ENCODE peak calls at places on chromosomes 7 and 10, in five cellular contexts. G, K, X, Q and B are unnamed samples.

GRCh38 chr10:58513189-58514101 is 773 bp downstream of the BICC1 start:
- DNase-seq in G (no peak), K (peak; percentile 22), X (no peak), Q (peak; percentile 65), B (peak; percentile 72)

GRCh38 chr7:99514050-99514449 is 9.6 kb downstream of the ZKSCAN5 start:
- DNase-seq in G (no peak), K (no peak), X (no peak), Q (no peak), B (no peak)

GRCh38 chr7:15352807-15353206 is 209.0 kb downstream of the AGMO start:
- DNase-seq in G (no peak), K (no peak), X (no peak), Q (no peak), B (no peak)

GRCh38 chr7:68107968-68108367 is 1111.3 kb downstream of the TYW1 start:
- DNase-seq in G (no peak), K (no peak), X (no peak), Q (no peak), B (no peak)

GRCh38 chr10:98242823-98243222 is 25.2 kb downstream of the LOXL4 start:
- DNase-seq in G (no peak), K (no peak), X (no peak), Q (peak; percentile 40), B (no peak)

GRCh38 chr7:12647364-12648219 is 39.8 kb upstream of the ARL4A start:
- DNase-seq in G (no peak), K (no peak), X (no peak), Q (no peak), B (no peak)

GRCh38 chr7:69429817-69430501 is 168.3 kb upstream of the AUTS2 start:
- DNase-seq in G (no peak), K (no peak), X (no peak), Q (no peak), B (no peak)

GRCh38 chr10:46006219-46006618 is 24.2 kb downstream of the NCOA4 start:
- DNase-seq in G (no peak), K (no peak), X (no peak), Q (no peak), B (no peak)

GRCh38 chr7:127983804-127984332 is 47.4 kb downstream of the LRRC4 start:
- DNase-seq in G (no peak), K (no peak), X (no peak), Q (no peak), B (no peak)

GRCh38 chr7:34165466-34165865 is 260.1 kb downstream of the BMPER start:
- DNase-seq in G (no peak), K (no peak), X (no peak), Q (no peak), B (no peak)

GRCh38 chr7:47358944-47359588 is 222.8 kb downstream of the TNS3 start:
- DNase-seq in G (no peak), K (no peak), X (no peak), Q (no peak), B (no peak)

GRCh38 chr10:69438531-69439349 is 12.5 kb upstream of the TSPAN15 start:
- DNase-seq in G (no peak), K (peak; percentile 27), X (no peak), Q (no peak), B (no peak)

GRCh38 chr7:155660758-155661093 is 16.3 kb downstream of the RBM33 start:
- DNase-seq in G (no peak), K (no peak), X (no peak), Q (no peak), B (no peak)

GRCh38 chr7:155660059-155660757 is 15.7 kb downstream of the RBM33 start:
- DNase-seq in G (no peak), K (no peak), X (peak; percentile 67), Q (no peak), B (no peak)

GRCh38 chr7:155665079-155665956 is 20.9 kb downstream of the RBM33 start:
- DNase-seq in G (no peak), K (no peak), X (no peak), Q (no peak), B (no peak)

GRCh38 chr7:155663942-155664341 is 19.5 kb downstream of the RBM33 start:
- DNase-seq in G (no peak), K (no peak), X (no peak), Q (no peak), B (no peak)

GRCh38 chr7:155662343-155663043 is 18.0 kb downstream of the RBM33 start:
- DNase-seq in G (no peak), K (no peak), X (no peak), Q (no peak), B (no peak)
- H3K4me1 ChIP-seq in G (peaks cover 3% of the 10 kb centered on the region), K (no peaks in the 10 kb centered on the region), X (peaks cover 13% of the 10 kb centered on the region), Q (no peaks in the 10 kb centered on the region), B (peaks cover 35% of the 10 kb centered on the region)

GRCh38 chr10:102628451-102628911 is 15.8 kb upstream of the TRIM8 start:
- DNase-seq in G (no peak), K (no peak), X (no peak), Q (no peak), B (no peak)
- TF ChIP-seq CTCF in G (peak; percentile 10), K (no peak), X (no peak), Q (peak; percentile 26), B (no peak)

DNA sequence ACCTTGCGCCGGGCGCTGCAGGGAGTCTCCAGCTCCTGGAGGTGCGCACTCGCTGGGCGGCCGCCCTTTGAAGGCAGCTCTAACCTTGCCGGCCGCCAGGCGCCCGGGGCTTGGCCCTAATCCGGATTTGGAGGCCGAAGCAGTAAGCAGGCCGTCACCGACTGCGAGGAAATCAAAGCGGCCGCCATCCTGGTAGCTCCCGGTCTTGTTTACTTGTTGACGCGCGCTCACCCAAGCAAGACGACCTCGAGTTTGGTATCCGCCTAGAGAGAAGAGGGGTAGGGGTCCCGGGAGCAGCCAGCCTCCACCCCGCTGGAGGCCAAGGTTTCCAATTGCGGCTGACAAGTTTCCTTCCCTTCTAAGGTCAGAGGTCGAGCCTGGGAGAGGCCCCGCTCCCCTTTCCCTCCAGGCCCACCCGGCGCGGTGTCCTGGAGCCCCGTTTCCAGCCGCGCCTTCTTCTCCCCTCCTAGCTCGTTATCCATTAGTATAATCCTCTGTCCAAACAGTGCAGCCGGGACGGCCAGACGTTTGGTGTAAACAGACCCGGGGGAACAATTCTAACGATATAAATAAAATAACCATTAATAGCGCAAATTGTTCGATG is 11.2 kb upstream of the NKX2-3 start:
- DNase-seq in G (no peak), K (no peak), X (no peak), Q (no peak), B (peak; percentile 61)
- H3K27ac ChIP-seq in G (no peak overlapping the region), K (no peak overlapping the region), X (no peak overlapping the region), Q (no peak overlapping the region), B (no peak overlapping the region)

GRCh38 chr7:131359136-131359776 is 31.6 kb downstream of the MKLN1 start:
- DNase-seq in G (no peak), K (no peak), X (no peak), Q (no peak), B (no peak)

GRCh38 chr7:131358636-131359035 is 31.0 kb downstream of the MKLN1 start:
- DNase-seq in G (no peak), K (no peak), X (no peak), Q (no peak), B (no peak)

GRCh38 chr7:131357282-131357880 is 29.7 kb downstream of the MKLN1 start:
- DNase-seq in G (no peak), K (no peak), X (no peak), Q (no peak), B (no peak)

GRCh38 chr7:131354390-131354789 is 26.7 kb downstream of the MKLN1 start:
- DNase-seq in G (no peak), K (no peak), X (no peak), Q (no peak), B (no peak)

DNA sequence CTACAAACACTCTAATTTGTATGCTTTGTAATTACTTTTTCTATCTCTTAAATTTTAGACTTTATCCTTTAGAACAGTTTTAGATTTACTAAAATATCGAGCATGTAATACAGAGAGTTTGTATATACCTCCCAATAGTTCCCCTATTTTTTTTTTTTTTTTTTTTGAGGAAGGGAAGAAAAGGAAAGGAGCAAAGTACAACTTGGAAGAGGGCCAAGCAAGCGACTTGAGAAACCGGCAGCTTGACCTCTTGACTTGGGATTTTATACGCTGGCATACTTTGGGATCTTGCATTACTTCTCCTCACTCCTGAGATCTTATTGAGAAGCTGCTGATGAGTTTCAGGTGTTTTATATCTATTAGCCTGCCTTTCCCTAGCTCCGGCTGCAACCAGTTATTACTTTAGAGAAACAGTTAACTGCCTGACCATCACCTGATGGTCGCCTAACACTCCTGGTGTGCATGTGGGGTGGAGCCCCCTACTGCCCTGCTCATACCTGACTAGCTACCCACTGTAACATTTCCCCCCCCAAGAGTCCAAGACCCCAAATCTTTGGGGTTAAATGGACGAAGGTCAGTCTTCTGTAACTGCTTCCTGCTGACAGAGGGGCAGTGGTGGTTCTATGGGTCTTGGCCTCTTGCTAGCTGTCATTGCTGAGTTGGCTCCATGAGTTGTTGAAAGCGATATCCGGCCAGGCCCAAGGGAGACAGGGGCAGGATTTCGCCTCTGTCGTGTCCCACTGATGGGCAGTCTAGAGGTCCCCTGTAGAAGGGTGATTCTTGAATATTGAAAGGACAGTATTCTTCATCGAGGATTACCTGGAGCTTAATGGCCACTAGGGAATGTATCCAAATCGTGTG is 28.5 kb downstream of the MKLN1 start:
- DNase-seq in G (no peak), K (no peak), X (no peak), Q (no peak), B (no peak)
- H3K4me1 ChIP-seq in G (peaks cover 31% of the 10 kb centered on the region), K (peaks cover 5% of the 10 kb centered on the region), X (peaks cover 3% of the 10 kb centered on the region), Q (no peaks in the 10 kb centered on the region), B (peaks cover 8% of the 10 kb centered on the region)

GRCh38 chr7:115338016-115338415 is 416.1 kb downstream of the MDFIC start:
- DNase-seq in G (no peak), K (no peak), X (no peak), Q (no peak), B (no peak)

GRCh38 chr7:115346685-115347084 is 424.8 kb downstream of the MDFIC start:
- DNase-seq in G (no peak), K (no peak), X (no peak), Q (no peak), B (no peak)

DNA sequence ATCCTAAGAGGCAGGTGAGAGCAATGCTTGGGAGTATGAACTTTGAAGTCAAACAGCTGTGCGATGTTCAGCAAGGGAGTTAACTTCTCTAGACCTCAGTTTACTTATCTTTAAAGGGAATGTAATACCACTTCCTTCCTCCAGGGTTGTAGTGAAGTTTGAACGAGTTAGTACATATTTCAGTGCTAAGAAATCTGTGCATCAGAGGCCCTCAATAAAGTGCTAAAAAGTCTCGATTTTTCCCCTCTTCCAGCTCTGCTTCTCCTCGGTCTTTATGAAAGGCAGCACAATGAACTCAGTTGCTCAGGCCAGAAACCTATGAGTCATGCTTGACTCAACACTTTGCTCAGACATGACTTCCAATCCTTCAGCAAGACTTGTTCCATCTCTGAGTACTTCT is 418.9 kb downstream of the MDFIC start:
- DNase-seq in G (no peak), K (no peak), X (no peak), Q (no peak), B (no peak)
- TF ChIP-seq CTCF in G (peak; percentile 29), K (peak; percentile 12), X (peak; percentile 34), Q (peak; percentile 20), B (no peak)

DNA sequence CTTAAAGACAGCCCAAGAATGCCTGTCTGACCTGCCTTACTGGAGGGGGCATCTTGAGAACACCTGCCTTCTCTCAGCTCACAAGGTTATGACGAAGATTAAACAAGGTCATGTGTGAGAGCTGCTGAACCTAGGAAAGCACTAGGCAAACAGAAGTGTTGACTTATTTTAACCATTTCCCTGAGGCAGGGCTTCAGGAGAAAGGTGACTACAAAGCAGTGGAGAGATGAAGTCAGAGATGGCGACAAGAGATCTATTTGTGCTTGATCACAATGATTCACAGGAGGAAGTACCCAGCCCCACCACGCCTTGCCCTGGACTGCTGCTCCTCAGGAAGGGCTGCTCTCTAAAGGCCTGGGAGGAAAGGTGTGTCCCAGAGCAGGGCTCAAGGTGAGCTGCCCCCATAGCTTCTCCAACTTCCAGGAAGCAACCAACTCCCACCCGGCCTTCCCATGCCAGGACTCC is 27.8 kb downstream of the STN1 start:
- DNase-seq in G (no peak), K (peak; percentile 14), X (no peak), Q (no peak), B (peak; percentile 62)
- H3K27ac ChIP-seq in G (no peak overlapping the region), K (no peak overlapping the region), X (no peak overlapping the region), Q (no peak overlapping the region), B (peak overlapping the region; percentile 58)

GRCh38 chr7:101673951-101674350 is 44.9 kb upstream of the MYL10 start:
- DNase-seq in G (no peak), K (no peak), X (no peak), Q (no peak), B (no peak)
- H3K4me1 ChIP-seq in G (no peaks in the 10 kb centered on the region), K (no peaks in the 10 kb centered on the region), X (no peaks in the 10 kb centered on the region), Q (no peaks in the 10 kb centered on the region), B (no peaks in the 10 kb centered on the region)